ENCODE peak calls at places on chromosomes 7 and 10, in four cellular contexts. K is astrocyte, I is heart right ventricle, Z is HCT116. W is an unnamed sample.

GRCh38 chr7:45701701-45702460 is 127.7 kb downstream of the ADCY1 start:
- DNase-seq in K (no peak), I (no peak), Z (no peak), W (no peak)

GRCh38 chr7:36723951-36724664 is at the start of gene AOAH:
- DNase-seq in K (no peak), I (peak; percentile 54), Z (no peak), W (no peak)

GRCh38 chr7:123209786-123210185 is 10.0 kb upstream of the SLC13A1 start:
- DNase-seq in K (peak; percentile 3), I (no peak), Z (no peak), W (no peak)

GRCh38 chr7:1421020-1421790 is 38.1 kb downstream of the MICALL2 start:
- DNase-seq in K (no peak), I (no peak), Z (no peak), W (no peak)

GRCh38 chr7:151642746-151643145 is 123.1 kb upstream of the RHEB start:
- DNase-seq in K (no peak), I (no peak), Z (no peak), W (no peak)

GRCh38 chr7:28266377-28266776 is 85.8 kb upstream of the JAZF1 start:
- DNase-seq in K (no peak), I (no peak), Z (no peak), W (peak; percentile 11)

GRCh38 chr10:44963772-44964633 is 4.4 kb downstream of the RASSF4 start:
- DNase-seq in K (no peak), I (peak; percentile 65), Z (no peak), W (peak; percentile 94)

GRCh38 chr7:73718905-73719805 is at the start of gene STX1A:
- DNase-seq in K (peak; percentile 34), I (no peak), Z (no peak), W (peak; percentile 85)

GRCh38 chr10:3099291-3100092 is 32.1 kb downstream of the PFKP start:
- DNase-seq in K (peak; percentile 81), I (no peak), Z (no peak), W (no peak)

GRCh38 chr7:25989140-25989705 is 162.8 kb upstream of the NFE2L3 start:
- DNase-seq in K (no peak), I (no peak), Z (no peak), W (no peak)

GRCh38 chr10:2099321-2099720 is 362.0 kb upstream of the ADARB2 start:
- DNase-seq in K (no peak), I (no peak), Z (no peak), W (no peak)

GRCh38 chr7:152761116-152761748 is 1.7 kb downstream of the ACTR3B start:
- DNase-seq in K (peak; percentile 74), I (no peak), Z (no peak), W (no peak)

GRCh38 chr7:97466999-97467398 is 264.9 kb upstream of the TAC1 start:
- DNase-seq in K (no peak), I (no peak), Z (no peak), W (no peak)

GRCh38 chr7:44114586-44115310 is 8.6 kb downstream of the POLD2 start:
- DNase-seq in K (no peak), I (peak; percentile 79), Z (no peak), W (peak; percentile 51)

DNA sequence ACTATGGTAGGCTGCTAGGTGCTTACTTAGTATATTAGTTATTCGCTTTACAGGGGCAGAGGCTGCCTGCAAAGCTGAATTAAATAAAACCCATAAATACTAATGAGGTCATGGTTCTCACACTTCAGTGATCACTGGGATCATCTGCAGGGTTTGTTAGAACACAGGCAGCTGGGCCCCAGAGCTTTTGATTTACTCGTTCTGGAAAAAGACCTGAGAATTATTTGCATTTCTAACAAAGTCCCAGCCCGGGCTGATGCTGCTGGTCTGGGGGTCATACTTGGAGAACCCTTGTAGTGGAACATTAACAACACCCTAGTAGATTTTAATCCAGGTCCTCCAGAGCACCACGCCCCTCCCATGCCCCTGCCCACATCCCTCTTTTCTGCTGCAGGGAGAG is 8.6 kb downstream of the UCN3 start:
- DNase-seq in K (no peak), I (no peak), Z (no peak), W (no peak)
- H3K27ac ChIP-seq in K (no peak overlapping the region), I (no peak overlapping the region), Z (no peak overlapping the region), W (no peak overlapping the region)

DNA sequence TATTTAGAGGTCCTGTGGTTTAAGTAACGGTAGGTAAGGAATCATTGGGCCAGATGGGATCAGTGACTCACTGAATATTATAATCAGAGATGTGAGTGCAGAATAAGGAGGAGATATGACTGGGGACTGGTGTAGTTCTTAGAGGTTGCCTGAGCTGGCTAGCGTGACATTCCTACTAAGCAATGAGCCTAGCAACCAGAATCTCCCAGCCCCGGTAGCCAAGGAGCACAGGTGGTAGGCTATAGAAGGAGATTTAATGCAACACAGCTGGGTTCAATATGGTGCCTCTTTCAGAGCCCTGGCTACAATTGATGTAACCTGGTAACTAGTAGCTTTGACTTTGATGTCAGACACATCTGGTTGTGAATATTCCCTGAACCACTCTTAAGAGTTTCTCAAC is 641.7 kb downstream of the AUTS2 start:
- DNase-seq in K (no peak), I (no peak), Z (no peak), W (no peak)
- TF ChIP-seq CTCF in K (no peak), I (no peak), Z (no peak), W (no peak)

DNA sequence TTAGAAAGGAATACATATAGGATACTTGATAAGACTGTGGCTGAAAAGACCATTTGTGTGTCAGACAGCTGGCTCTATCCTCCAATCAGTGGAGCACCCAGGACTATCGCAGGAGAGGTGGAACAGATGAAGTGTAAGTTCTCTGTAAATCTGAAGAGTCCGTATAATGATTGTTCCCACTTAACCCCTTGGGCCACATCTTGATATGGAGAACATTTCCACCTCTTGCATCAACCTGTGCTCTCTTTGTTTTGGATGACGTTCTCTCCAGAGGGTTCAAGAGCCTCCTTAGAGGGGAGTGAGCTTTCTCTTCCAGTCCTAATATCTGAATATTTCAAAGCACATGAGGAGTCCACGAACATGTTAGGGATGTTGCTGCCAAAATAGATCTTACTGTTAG is 33.9 kb downstream of the ERLIN1 start:
- DNase-seq in K (no peak), I (no peak), Z (no peak), W (no peak)
- H3K27ac ChIP-seq in K (no peak overlapping the region), I (no peak overlapping the region), Z (no peak overlapping the region), W (no peak overlapping the region)

DNA sequence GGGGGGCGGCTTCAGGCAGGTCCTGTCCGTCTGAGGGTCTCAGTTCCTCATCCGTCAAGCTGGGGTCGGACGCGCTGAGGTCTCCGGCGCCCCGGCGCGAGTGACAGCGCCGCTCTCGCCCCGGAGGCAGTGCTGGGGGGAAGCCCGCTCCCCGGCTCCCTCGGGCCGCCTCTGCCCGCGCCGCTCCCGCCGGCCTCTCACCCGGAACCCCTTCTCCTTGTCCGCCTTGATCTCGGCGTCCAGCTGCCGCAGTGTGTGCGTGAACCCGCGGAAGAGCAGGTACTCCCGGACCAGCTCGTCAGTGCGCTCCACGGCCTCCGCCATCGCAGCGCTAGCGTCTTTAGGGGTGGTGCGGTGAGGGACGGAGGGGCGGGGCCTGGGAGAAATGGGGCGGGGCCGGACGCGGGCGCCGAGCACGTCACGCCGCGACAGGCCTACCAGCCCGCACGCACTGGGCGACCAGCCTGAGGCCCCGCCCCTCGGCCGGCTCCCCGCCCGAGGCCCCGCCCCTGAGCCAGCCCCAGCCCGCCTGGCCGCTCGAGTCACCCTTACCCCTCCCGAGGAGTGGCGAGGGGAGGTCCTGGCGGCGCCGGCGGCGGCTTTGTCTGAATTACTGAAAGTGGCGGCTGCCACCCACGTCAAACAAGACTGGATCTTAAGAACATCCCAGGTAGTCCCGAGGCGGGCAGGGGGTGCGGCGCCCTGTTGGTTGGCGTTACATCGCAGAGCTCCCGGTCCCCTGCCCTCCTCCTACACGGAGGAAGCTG is at the start of gene WDR91:
- DNase-seq in K (peak; percentile 65), I (peak; percentile 94), Z (peak; percentile 69), W (peak; percentile 95)
- TF ChIP-seq CTCF in K (no peak), I (no peak), Z (no peak), W (peak; percentile 16)

DNA sequence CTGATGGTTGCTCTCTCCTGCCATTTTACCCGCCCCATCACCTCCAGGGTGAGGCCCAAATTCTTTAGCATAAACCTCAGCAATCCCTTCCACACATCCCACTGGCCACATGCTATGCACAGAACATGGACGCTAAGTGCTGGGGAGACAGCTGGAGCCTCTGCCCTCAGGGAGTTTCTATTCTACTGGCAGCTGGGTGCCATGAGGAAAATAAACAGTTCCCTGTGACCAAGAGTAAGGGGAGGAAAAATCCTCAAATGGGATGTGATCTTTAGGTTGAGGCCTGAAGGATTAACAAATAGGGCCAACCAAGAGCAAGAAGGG is 1.2 kb downstream of the PARP12 start:
- DNase-seq in K (no peak), I (no peak), Z (no peak), W (no peak)
- H3K27ac ChIP-seq in K (no peak overlapping the region), I (no peak overlapping the region), Z (no peak overlapping the region), W (no peak overlapping the region)